ENCODE peak calls at places on chromosomes 6 and 20, in five cellular contexts. F is lower lobe of right lung; X is stimulated activated CD8-positive, alpha-beta memory T cell treated with anti-CD3 and anti-CD28 coated beads, Interleukin-15, amount 100 ng/mL, for 4 hours; W is HuH-7.5; J is stimulated activated CD4-positive, alpha-beta T cell treated with anti-CD3 and anti-CD28 coated beads, Interleukin-4, amount 100 ng/mL, for 24 hours. L is an unnamed sample.

GRCh38 chr20:32674362-32674789 is 635 bp upstream of the C20orf203 start:
- DNase-seq in J (peak; percentile 74), W (peak; percentile 89), F (no peak), X (peak; percentile 20), L (no peak)

GRCh38 chr6:15063253-15063853 is 182.5 kb upstream of the JARID2 start:
- DNase-seq in F (peak; percentile 80), J (no peak), W (no peak), X (no peak), L (no peak)

GRCh38 chr20:63392465-63393365 is 31.6 kb upstream of the CHRNA4 start:
- DNase-seq in W (no peak), X (no peak), F (no peak), J (no peak), L (no peak)

GRCh38 chr6:94462231-94462630 is 1042.9 kb upstream of the EPHA7 start:
- DNase-seq in X (no peak), J (no peak), W (no peak), F (no peak), L (no peak)

GRCh38 chr20:13009682-13010406 is 1.1 kb downstream of the SPTLC3 start:
- DNase-seq in W (no peak), X (no peak), J (no peak), F (no peak), L (no peak)

GRCh38 chr6:53567701-53568100 is 22.8 kb upstream of the GCLC start:
- DNase-seq in F (no peak), J (no peak), X (no peak), W (no peak), L (no peak)

GRCh38 chr6:6556738-6557503 is 31.6 kb upstream of the LY86 start:
- DNase-seq in X (peak; percentile 7), W (no peak), F (no peak), J (peak; percentile 36), L (no peak)

GRCh38 chr6:108117427-108118358 is 43.2 kb upstream of the OSTM1 start:
- DNase-seq in X (no peak), W (no peak), J (no peak), F (peak; percentile 69), L (no peak)

GRCh38 chr20:1900321-1900791 is 5.1 kb downstream of the SIRPA start:
- DNase-seq in J (no peak), X (no peak), W (peak; percentile 95), F (no peak), L (no peak)

GRCh38 chr6:41191569-41191968 is 9.4 kb downstream of the TREML2 start:
- DNase-seq in X (no peak), W (peak; percentile 36), F (peak; percentile 78), J (peak; percentile 30), L (no peak)

GRCh38 chr6:10461850-10462249 is 47.0 kb upstream of the TFAP2A start:
- DNase-seq in F (no peak), X (no peak), J (no peak), W (no peak), L (no peak)